ENCODE peak calls at places on chromosome 14, in four cellular contexts. One of them, this sample, is unnamed.

GRCh38 chr14:75274899-75275569 is 3.6 kb upstream of the FOS start:
- DNase-seq in keratinocyte: no peak
- DNase-seq in HCT116: no peak
- DNase-seq in K562: no peak
- DNase-seq in this sample: no peak

GRCh38 chr14:39469094-39469710 is 37.0 kb upstream of the FBXO33 start:
- DNase-seq in keratinocyte: no peak
- DNase-seq in HCT116: no peak
- DNase-seq in K562: no peak
- DNase-seq in this sample: peak; percentile 55

GRCh38 chr14:23164250-23164649 is 19.2 kb downstream of the SLC7A8 start:
- DNase-seq in keratinocyte: no peak
- DNase-seq in HCT116: no peak
- DNase-seq in K562: peak; percentile 67
- DNase-seq in this sample: no peak

GRCh38 chr14:37939442-37940028 is 268.2 kb upstream of the SSTR1 start:
- DNase-seq in keratinocyte: no peak
- DNase-seq in HCT116: no peak
- DNase-seq in K562: no peak
- DNase-seq in this sample: no peak

GRCh38 chr14:32102152-32102787 is 25.2 kb downstream of the ARHGAP5 start:
- DNase-seq in keratinocyte: no peak
- DNase-seq in HCT116: no peak
- DNase-seq in K562: no peak
- DNase-seq in this sample: no peak

GRCh38 chr14:96965885-96966595 is 168.9 kb downstream of the VRK1 start:
- DNase-seq in keratinocyte: no peak
- DNase-seq in HCT116: no peak
- DNase-seq in K562: no peak
- DNase-seq in this sample: peak; percentile 46

GRCh38 chr14:96698846-96699543 is 98.2 kb upstream of the VRK1 start:
- DNase-seq in keratinocyte: no peak
- DNase-seq in HCT116: no peak
- DNase-seq in K562: peak; percentile 22
- DNase-seq in this sample: no peak

GRCh38 chr14:66628646-66629045 is 120.7 kb downstream of the GPHN start:
- DNase-seq in keratinocyte: no peak
- DNase-seq in HCT116: no peak
- DNase-seq in K562: no peak
- DNase-seq in this sample: no peak

GRCh38 chr14:29236401-29236800 is 469.8 kb downstream of the FOXG1 start:
- DNase-seq in keratinocyte: no peak
- DNase-seq in HCT116: no peak
- DNase-seq in K562: no peak
- DNase-seq in this sample: no peak

GRCh38 chr14:45051180-45051579 is 32.7 kb upstream of the PRPF39 start:
- DNase-seq in keratinocyte: no peak
- DNase-seq in HCT116: no peak
- DNase-seq in K562: no peak
- DNase-seq in this sample: no peak

GRCh38 chr14:104845834-104846441 is 19.1 kb upstream of the CEP170B start:
- DNase-seq in keratinocyte: no peak
- DNase-seq in HCT116: no peak
- DNase-seq in K562: no peak
- DNase-seq in this sample: no peak

GRCh38 chr14:93936245-93936644 is 9.1 kb downstream of the FAM181A start:
- DNase-seq in keratinocyte: no peak
- DNase-seq in HCT116: no peak
- DNase-seq in K562: peak; percentile 15
- DNase-seq in this sample: peak; percentile 43

GRCh38 chr14:28609228-28609828 is 157.3 kb upstream of the FOXG1 start:
- DNase-seq in keratinocyte: no peak
- DNase-seq in HCT116: peak; percentile 3
- DNase-seq in K562: peak; percentile 11
- DNase-seq in this sample: peak; percentile 59

GRCh38 chr14:27386391-27386790 is 788.6 kb upstream of the NOVA1 start:
- DNase-seq in keratinocyte: no peak
- DNase-seq in HCT116: no peak
- DNase-seq in K562: no peak
- DNase-seq in this sample: no peak

GRCh38 chr14:68787235-68787727 is 5.6 kb downstream of the ZFP36L1 start:
- DNase-seq in keratinocyte: no peak
- DNase-seq in HCT116: no peak
- DNase-seq in K562: no peak
- DNase-seq in this sample: no peak

GRCh38 chr14:75493580-75494130 is 28.6 kb upstream of the BATF start:
- DNase-seq in keratinocyte: no peak
- DNase-seq in HCT116: no peak
- DNase-seq in K562: no peak
- DNase-seq in this sample: no peak

GRCh38 chr14:61080591-61081010 is 99.6 kb downstream of the SLC38A6 start:
- DNase-seq in keratinocyte: no peak
- DNase-seq in HCT116: no peak
- DNase-seq in K562: no peak
- DNase-seq in this sample: no peak

GRCh38 chr14:101849640-101850039 is 88.1 kb downstream of the PPP2R5C start:
- DNase-seq in keratinocyte: no peak
- DNase-seq in HCT116: no peak
- DNase-seq in K562: no peak
- DNase-seq in this sample: no peak
- H3K36me3 ChIP-seq in keratinocyte: no peaks in the 10 kb centered on the region
- H3K36me3 ChIP-seq in HCT116: no peaks in the 10 kb centered on the region
- H3K36me3 ChIP-seq in K562: peaks cover 45% of the 10 kb centered on the region
- H3K36me3 ChIP-seq in this sample: peaks cover 19% of the 10 kb centered on the region

DNA sequence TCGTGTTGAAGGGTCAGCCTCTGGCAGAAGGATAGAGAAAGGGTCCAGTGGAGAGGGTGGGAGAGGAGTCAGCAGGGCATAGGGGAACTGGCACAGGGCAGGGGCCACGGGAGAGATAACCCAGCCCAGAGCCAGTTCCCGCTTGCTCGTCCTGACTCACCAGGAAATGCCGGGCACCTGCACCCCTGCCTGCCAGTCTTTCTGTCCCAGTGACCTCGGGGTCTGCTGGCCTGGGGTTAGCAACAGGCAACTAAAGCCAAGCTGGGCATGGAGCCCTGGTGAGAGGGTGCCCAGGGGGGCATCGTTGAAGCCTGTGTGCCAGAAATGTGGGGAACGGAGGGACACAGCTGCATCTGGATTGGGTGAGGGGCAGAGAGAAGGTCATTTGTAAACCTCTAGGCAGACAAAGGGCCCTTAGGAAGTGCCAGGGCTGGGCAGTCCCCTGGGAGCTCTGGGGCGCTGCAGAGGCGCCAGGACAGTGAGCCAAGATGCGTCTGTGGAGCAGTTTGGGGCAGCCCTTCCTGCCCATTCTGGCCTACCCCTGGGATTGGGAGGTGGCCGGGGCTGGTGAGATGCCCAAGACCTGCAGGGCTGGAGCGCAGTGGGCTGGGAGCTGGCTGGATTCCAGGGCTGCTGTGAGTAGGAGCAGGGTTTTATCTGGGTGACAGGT is 5.5 kb downstream of the TNFAIP2 start:
- DNase-seq in keratinocyte: no peak
- DNase-seq in HCT116: no peak
- DNase-seq in K562: no peak
- DNase-seq in this sample: no peak
- H3K36me3 ChIP-seq in keratinocyte: no peaks in the 10 kb centered on the region
- H3K36me3 ChIP-seq in HCT116: peaks cover 14% of the 10 kb centered on the region
- H3K36me3 ChIP-seq in K562: peaks cover 60% of the 10 kb centered on the region
- H3K36me3 ChIP-seq in this sample: no peaks in the 10 kb centered on the region

GRCh38 chr14:98240396-98240795 is 1031.6 kb downstream of the BCL11B start:
- DNase-seq in keratinocyte: no peak
- DNase-seq in HCT116: no peak
- DNase-seq in K562: no peak
- DNase-seq in this sample: no peak

GRCh38 chr14:98243332-98243731 is 1028.7 kb downstream of the BCL11B start:
- DNase-seq in keratinocyte: no peak
- DNase-seq in HCT116: no peak
- DNase-seq in K562: no peak
- DNase-seq in this sample: no peak

GRCh38 chr14:98244966-98245569 is 1026.9 kb downstream of the BCL11B start:
- DNase-seq in keratinocyte: no peak
- DNase-seq in HCT116: no peak
- DNase-seq in K562: no peak
- DNase-seq in this sample: no peak

GRCh38 chr14:98244162-98244948 is 1027.6 kb downstream of the BCL11B start:
- DNase-seq in keratinocyte: no peak
- DNase-seq in HCT116: no peak
- DNase-seq in K562: no peak
- DNase-seq in this sample: no peak

DNA sequence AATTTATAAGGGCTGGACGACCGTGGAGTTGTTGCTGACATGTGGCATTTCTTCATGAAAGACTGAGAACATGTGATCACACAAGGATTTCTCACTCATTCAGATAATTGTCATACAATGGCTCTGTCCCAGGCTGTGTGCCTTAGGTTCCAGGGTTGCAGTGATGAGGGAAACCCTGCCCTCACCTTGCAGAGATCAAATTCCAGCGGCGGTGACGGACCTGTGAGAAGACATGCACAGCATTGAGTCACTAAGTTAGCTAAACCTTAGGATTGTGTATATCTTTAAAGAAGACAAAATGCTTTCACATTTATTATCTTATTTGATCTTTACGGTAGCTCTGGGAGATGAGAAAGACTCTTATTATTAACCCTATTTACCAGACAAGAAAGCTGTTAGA is 1029.1 kb downstream of the BCL11B start:
- DNase-seq in keratinocyte: no peak
- DNase-seq in HCT116: no peak
- DNase-seq in K562: no peak
- DNase-seq in this sample: no peak
- H3K36me3 ChIP-seq in keratinocyte: no peaks in the 10 kb centered on the region
- H3K36me3 ChIP-seq in HCT116: no peaks in the 10 kb centered on the region
- H3K36me3 ChIP-seq in K562: no peaks in the 10 kb centered on the region
- H3K36me3 ChIP-seq in this sample: no peaks in the 10 kb centered on the region

GRCh38 chr14:88505621-88506020 is 49.2 kb downstream of the PTPN21 start:
- DNase-seq in keratinocyte: no peak
- DNase-seq in HCT116: no peak
- DNase-seq in K562: no peak
- DNase-seq in this sample: no peak
- H3K36me3 ChIP-seq in keratinocyte: peaks cover 7% of the 10 kb centered on the region
- H3K36me3 ChIP-seq in HCT116: no peaks in the 10 kb centered on the region
- H3K36me3 ChIP-seq in K562: no peaks in the 10 kb centered on the region
- H3K36me3 ChIP-seq in this sample: no peaks in the 10 kb centered on the region

DNA sequence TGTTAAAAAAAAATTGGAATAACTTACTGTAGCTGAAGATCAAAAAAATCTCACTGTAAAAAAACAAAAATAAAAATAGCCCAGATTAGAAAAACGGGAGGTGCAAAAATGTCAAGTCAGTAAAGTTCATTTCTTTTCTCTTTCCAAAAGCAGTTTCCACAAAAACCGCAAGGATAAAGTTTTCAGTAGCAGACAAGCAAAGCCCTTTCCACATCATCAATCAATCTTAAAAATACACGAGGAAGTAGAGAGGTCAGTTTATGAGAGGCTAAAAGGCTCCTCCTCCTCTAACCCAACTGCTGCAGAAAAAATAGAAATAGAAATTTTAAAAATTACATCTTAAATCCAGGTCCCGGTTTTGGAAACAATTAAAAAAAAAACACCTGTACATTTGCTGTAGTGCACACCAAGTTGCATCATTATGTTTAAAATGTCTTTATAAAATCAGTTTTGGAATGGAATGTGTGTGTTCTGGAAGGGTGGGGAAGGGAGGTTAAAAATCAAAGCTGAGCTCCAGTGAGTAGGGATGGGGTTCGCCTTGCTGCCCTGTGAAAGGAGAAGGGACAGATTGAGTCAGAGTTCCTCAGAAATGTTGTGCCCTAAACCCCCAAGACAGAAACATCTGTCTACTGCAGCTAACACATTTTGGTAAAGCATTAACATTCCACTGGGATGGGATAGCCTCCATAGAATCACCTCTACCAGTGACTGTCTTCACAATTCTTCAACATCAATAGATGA is 5.8 kb downstream of the HNRNPC start:
- DNase-seq in keratinocyte: no peak
- DNase-seq in HCT116: no peak
- DNase-seq in K562: no peak
- DNase-seq in this sample: no peak
- H3K36me3 ChIP-seq in keratinocyte: peaks cover 41% of the 10 kb centered on the region
- H3K36me3 ChIP-seq in HCT116: peaks cover 74% of the 10 kb centered on the region
- H3K36me3 ChIP-seq in K562: peaks cover 93% of the 10 kb centered on the region
- H3K36me3 ChIP-seq in this sample: peaks cover 94% of the 10 kb centered on the region

GRCh38 chr14:63713765-63714164 is 14.1 kb downstream of the SGPP1 start:
- DNase-seq in keratinocyte: no peak
- DNase-seq in HCT116: peak; percentile 32
- DNase-seq in K562: no peak
- DNase-seq in this sample: no peak
- H3K36me3 ChIP-seq in keratinocyte: no peaks in the 10 kb centered on the region
- H3K36me3 ChIP-seq in HCT116: peaks cover 6% of the 10 kb centered on the region
- H3K36me3 ChIP-seq in K562: no peaks in the 10 kb centered on the region
- H3K36me3 ChIP-seq in this sample: no peaks in the 10 kb centered on the region

This sample was measured in BE2C.